ENCODE peak calls at places on chromosomes 12 and 14, in nine cellular contexts. A is RWPE1, M is ovary, X is GM23338, J is left ventricle myocardium inferior, B is lower lobe of right lung, V is thoracic aorta, Z is iPS DF 6.9, Y is adrenal gland. K is an unnamed sample.
A peak's percentile ranks its signal among the peaks of the same experiment; 100 is the strongest.

GRCh38 chr12:20716037-20716436 is 20.9 kb downstream of the SLCO1C1 start:
- DNase-seq in A (no peak), M (no peak), X (peak; percentile 80), V (no peak), Y (no peak), J (no peak), B (no peak), Z (peak; percentile 25), K (no peak)

GRCh38 chr12:40622246-40622838 is 69.9 kb upstream of the CNTN1 start:
- DNase-seq in X (peak; percentile 80), Y (peak; percentile 37), B (peak; percentile 48), J (no peak), A (peak; percentile 20), M (peak; percentile 69), Z (peak; percentile 41), V (peak; percentile 8), K (peak; percentile 40)

GRCh38 chr14:91573528-91573893 is 63.4 kb upstream of the PPP4R3A start:
- DNase-seq in X (no peak), V (no peak), Z (no peak), A (no peak), M (no peak), Y (no peak), B (no peak), J (no peak), K (no peak)

GRCh38 chr12:42652048-42652447 is 62.5 kb upstream of the PRICKLE1 start:
- DNase-seq in M (no peak), Y (no peak), A (peak; percentile 13), Z (no peak), X (no peak), J (no peak), B (no peak), V (no peak), K (no peak)

GRCh38 chr12:104466694-104467345 is 10.1 kb downstream of the CHST11 start:
- DNase-seq in M (no peak), X (no peak), Z (no peak), B (no peak), Y (no peak), V (no peak), A (no peak), J (no peak), K (no peak)

GRCh38 chr14:24441904-24442239 is 704 bp downstream of the SDR39U1 start:
- DNase-seq in B (no peak), V (no peak), Y (no peak), J (no peak), X (peak; percentile 64), Z (no peak), M (no peak), A (peak; percentile 66), K (no peak)

GRCh38 chr14:75715926-75716780 is 55.1 kb downstream of the TTLL5 start:
- DNase-seq in M (no peak), J (no peak), Z (no peak), Y (no peak), A (no peak), V (no peak), B (no peak), X (peak; percentile 23), K (no peak)

GRCh38 chr12:81034926-81035325 is 43.0 kb upstream of the ACSS3 start:
- DNase-seq in V (no peak), J (no peak), X (no peak), B (no peak), Y (no peak), Z (no peak), M (no peak), A (no peak), K (no peak)

GRCh38 chr14:92253381-92253894 is 69.5 kb upstream of the SLC24A4 start:
- DNase-seq in V (no peak), B (no peak), X (peak; percentile 72), A (no peak), M (no peak), Z (peak; percentile 47), J (no peak), Y (no peak), K (no peak)

DNA sequence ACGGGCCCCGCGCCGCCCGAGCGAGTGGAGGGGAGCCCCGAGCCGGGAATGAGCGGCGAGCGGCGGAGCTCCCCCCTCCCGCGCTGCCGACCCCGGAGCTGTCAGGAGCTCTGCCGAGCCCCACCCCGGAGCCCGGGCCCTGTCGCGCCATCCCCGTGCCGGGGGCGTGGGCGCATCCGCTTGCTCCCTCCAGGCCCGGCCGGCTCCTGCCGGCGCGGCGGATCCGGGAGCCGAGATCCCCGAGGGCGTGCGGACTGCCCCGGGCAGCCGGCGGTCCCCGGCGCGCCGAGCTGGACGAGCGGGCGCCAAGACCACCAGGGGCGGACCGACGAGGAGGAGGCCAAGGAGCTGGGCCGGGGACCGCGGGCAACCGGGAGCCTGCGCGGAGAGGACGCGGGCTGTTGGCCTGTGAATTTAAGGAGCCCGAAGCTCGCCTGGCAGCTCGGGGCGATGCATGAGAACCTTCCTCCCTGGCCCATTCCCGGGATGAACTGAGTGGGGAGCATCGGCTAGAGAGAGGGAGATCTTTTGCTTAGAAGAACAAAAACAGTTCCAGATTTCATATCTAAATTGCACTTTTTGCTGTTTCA is 2.0 kb downstream of the PTHLH start:
- DNase-seq in A (no peak), Y (no peak), Z (no peak), J (no peak), B (no peak), V (no peak), M (no peak), X (peak; percentile 58), K (peak; percentile 25)
- H3K27ac ChIP-seq in A (peak overlapping the region; percentile 90), Y (no peak overlapping the region), Z (no peak overlapping the region), J (peak overlapping the region; percentile 50), B (no peak overlapping the region), V (peak overlapping the region; percentile 57), M (no peak overlapping the region), X (no peak overlapping the region), K (peak overlapping the region; percentile 53)

GRCh38 chr12:87518508-87518907 is 510.7 kb downstream of the C12orf50 start:
- DNase-seq in Z (no peak), B (no peak), Y (no peak), M (no peak), X (no peak), A (peak; percentile 3), J (no peak), V (no peak), K (no peak)
- H3K27ac ChIP-seq in Z (no peak overlapping the region), B (no peak overlapping the region), Y (no peak overlapping the region), M (no peak overlapping the region), X (no peak overlapping the region), A (peak overlapping the region; percentile 91), J (no peak overlapping the region), V (no peak overlapping the region), K (no peak overlapping the region)

DNA sequence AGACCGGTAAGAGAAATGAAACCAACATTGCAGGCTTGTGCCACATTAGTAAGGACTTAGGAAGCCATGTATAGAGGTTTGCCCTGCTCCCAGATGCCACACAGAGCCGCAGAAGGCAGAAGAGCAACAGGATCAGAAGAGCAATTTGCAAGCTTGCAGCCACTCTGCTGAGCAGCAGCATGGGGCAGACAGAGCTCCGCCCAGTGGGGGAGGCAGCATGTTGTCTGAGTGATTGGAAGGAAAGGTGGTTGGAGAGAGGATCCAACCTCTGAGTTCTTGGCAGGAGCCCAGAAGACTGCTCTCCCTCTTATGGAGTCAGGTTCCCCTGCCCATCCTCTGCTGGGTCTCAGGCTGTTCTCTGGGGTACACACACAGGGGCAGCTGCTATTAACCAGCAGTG is 2.3 kb upstream of the KRT6A start:
- DNase-seq in J (no peak), A (peak; percentile 66), B (peak; percentile 51), M (no peak), V (no peak), Y (no peak), X (peak; percentile 54), Z (no peak), K (no peak)
- H3K27ac ChIP-seq in J (peak overlapping the region; percentile 48), A (peak overlapping the region; percentile 100), B (no peak overlapping the region), M (no peak overlapping the region), V (no peak overlapping the region), Y (no peak overlapping the region), X (no peak overlapping the region), Z (no peak overlapping the region), K (no peak overlapping the region)

GRCh38 chr12:2691340-2692111 is 103.2 kb upstream of the FKBP4 start:
- DNase-seq in J (no peak), Z (no peak), V (no peak), Y (no peak), A (peak; percentile 6), B (no peak), M (no peak), X (peak; percentile 72), K (no peak)
- H3K27ac ChIP-seq in J (no peak overlapping the region), Z (no peak overlapping the region), V (no peak overlapping the region), Y (no peak overlapping the region), A (no peak overlapping the region), B (peak overlapping the region; percentile 31), M (no peak overlapping the region), X (peak overlapping the region; percentile 51), K (no peak overlapping the region)

DNA sequence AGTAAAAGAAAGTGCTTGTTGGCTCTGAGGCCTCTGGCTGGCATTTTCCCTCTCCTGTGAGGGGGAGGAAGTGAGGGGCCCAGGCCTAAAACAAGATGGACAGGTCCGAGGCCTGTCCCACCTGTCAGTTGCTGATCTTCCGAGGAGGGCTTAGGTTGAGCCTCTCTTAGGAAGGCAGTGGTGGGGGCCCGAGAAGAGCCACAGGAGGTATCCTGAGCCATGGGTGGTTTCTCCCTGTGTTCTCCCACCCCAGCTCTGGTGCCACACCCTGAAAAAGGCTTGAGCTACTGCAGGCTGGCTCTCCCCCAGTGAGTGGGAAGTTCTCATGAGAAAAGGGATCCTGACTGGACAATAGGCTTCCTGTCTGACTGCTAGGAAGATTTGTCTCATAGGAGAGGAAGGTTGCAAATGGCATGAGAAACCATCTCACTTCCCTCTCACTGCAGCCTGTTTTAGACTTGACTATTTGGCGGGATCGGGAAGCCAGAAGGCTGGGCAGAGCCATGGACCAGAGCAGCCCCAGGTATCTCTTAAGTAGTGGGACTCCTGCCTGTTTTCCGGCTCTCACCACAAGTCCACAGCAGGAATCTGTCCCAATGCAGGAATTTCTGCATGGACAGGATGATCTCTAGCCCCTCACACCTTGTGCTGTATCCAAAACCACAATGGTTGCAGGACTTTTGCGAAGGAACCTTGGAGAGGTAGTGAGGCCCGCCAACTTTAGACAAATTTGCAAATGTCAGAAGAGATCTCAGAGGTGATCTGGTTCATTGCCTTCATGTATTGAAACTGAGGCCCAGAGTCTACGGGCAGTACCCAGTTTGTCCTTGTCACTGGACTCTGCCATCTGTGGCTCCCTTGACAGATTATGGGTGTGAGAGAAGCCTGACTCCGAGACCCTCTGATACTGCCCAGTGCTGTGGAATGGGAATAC is 71.9 kb upstream of the SRSF5 start:
- DNase-seq in X (no peak), M (no peak), Z (no peak), J (no peak), V (no peak), B (no peak), A (no peak), Y (no peak), K (no peak)
- H3K27ac ChIP-seq in X (no peak overlapping the region), M (peak overlapping the region; percentile 61), Z (no peak overlapping the region), J (peak overlapping the region; percentile 88), V (no peak overlapping the region), B (peak overlapping the region; percentile 74), A (peak overlapping the region; percentile 72), Y (peak overlapping the region; percentile 69), K (peak overlapping the region; percentile 54)

GRCh38 chr12:10001141-10001778 is 2.3 kb upstream of the CLEC1B start:
- DNase-seq in Y (no peak), Z (no peak), J (no peak), B (no peak), V (no peak), M (no peak), X (no peak), A (no peak), K (no peak)
- H3K27ac ChIP-seq in Y (no peak overlapping the region), Z (no peak overlapping the region), J (no peak overlapping the region), B (no peak overlapping the region), V (no peak overlapping the region), M (no peak overlapping the region), X (no peak overlapping the region), A (no peak overlapping the region), K (no peak overlapping the region)

GRCh38 chr14:61565181-61565580 is 130.1 kb upstream of the HIF1A start:
- DNase-seq in J (no peak), Y (no peak), A (no peak), Z (no peak), M (no peak), B (no peak), X (no peak), V (no peak), K (no peak)
- H3K27ac ChIP-seq in J (no peak overlapping the region), Y (peak overlapping the region; percentile 39), A (peak overlapping the region; percentile 98), Z (no peak overlapping the region), M (no peak overlapping the region), B (no peak overlapping the region), X (no peak overlapping the region), V (no peak overlapping the region), K (no peak overlapping the region)

K was measured in uterus.